ENCODE peak calls at places on chromosome 2, in seven cellular contexts. Q, N, K, H, B, T and W are unnamed samples.

GRCh38 chr2:11746807-11747459 is 501 bp downstream of the LPIN1 start:
- DNase-seq in Q (no peak), N (no peak), K (peak; percentile 26), H (peak; percentile 47), B (peak; percentile 57), T (peak; percentile 44), W (peak; percentile 40)

GRCh38 chr2:113216321-113216720 is 42.5 kb downstream of the PSD4 start:
- DNase-seq in Q (no peak), N (no peak), K (no peak), H (no peak), B (no peak), T (no peak), W (no peak)

GRCh38 chr2:23430263-23430662 is 45.3 kb downstream of the KLHL29 start:
- DNase-seq in Q (no peak), N (no peak), K (peak; percentile 94), H (peak; percentile 45), B (no peak), T (no peak), W (no peak)

GRCh38 chr2:127589358-127589757 is 53.9 kb downstream of the MYO7B start:
- DNase-seq in Q (no peak), N (no peak), K (no peak), H (no peak), B (no peak), T (no peak), W (no peak)

GRCh38 chr2:127080941-127081769 is 25.8 kb downstream of the BIN1 start:
- DNase-seq in Q (no peak), N (no peak), K (no peak), H (no peak), B (no peak), T (no peak), W (peak; percentile 60)

GRCh38 chr2:238202326-238203103 is 980 bp downstream of the ILKAP start:
- DNase-seq in Q (no peak), N (no peak), K (peak; percentile 18), H (no peak), B (no peak), T (peak; percentile 39), W (no peak)

GRCh38 chr2:173184031-173185004 is 108.7 kb downstream of the MAP3K20 start:
- DNase-seq in Q (peak; percentile 63), N (peak; percentile 75), K (peak; percentile 99), H (peak; percentile 98), B (no peak), T (no peak), W (peak; percentile 91)

GRCh38 chr2:30465171-30465545 is 18.1 kb downstream of the LCLAT1 start:
- DNase-seq in Q (no peak), N (no peak), K (no peak), H (no peak), B (no peak), T (no peak), W (no peak)

GRCh38 chr2:55338268-55338667 is 69.2 kb upstream of the MTIF2 start:
- DNase-seq in Q (no peak), N (no peak), K (peak; percentile 10), H (no peak), B (no peak), T (no peak), W (no peak)

GRCh38 chr2:207782238-207783030 is 12.7 kb upstream of the FZD5 start:
- DNase-seq in Q (no peak), N (no peak), K (no peak), H (peak; percentile 26), B (peak; percentile 92), T (no peak), W (no peak)

GRCh38 chr2:64179582-64180321 is 35.5 kb upstream of the PELI1 start:
- DNase-seq in Q (no peak), N (no peak), K (no peak), H (no peak), B (no peak), T (peak; percentile 75), W (no peak)

GRCh38 chr2:151264157-151264835 is 2.6 kb upstream of the RBM43 start:
- DNase-seq in Q (no peak), N (no peak), K (no peak), H (no peak), B (peak; percentile 58), T (no peak), W (no peak)
- H3K4me2 ChIP-seq in Q (no peak overlapping the region), N (no peak overlapping the region), K (no peak overlapping the region), H (no peak overlapping the region), B (peak overlapping the region; percentile 0), T (no peak overlapping the region), W (no peak overlapping the region)

GRCh38 chr2:69007169-69007568 is 5.8 kb upstream of the ANTXR1 start:
- DNase-seq in Q (no peak), N (no peak), K (no peak), H (no peak), B (no peak), T (no peak), W (no peak)

GRCh38 chr2:69003731-69004130 is 9.2 kb upstream of the ANTXR1 start:
- DNase-seq in Q (no peak), N (no peak), K (no peak), H (no peak), B (no peak), T (no peak), W (no peak)

GRCh38 chr2:69011611-69012157 is 1.3 kb upstream of the ANTXR1 start:
- DNase-seq in Q (no peak), N (no peak), K (no peak), H (no peak), B (peak; percentile 24), T (no peak), W (no peak)

GRCh38 chr2:69010437-69011194 is 2.4 kb upstream of the ANTXR1 start:
- DNase-seq in Q (no peak), N (no peak), K (no peak), H (peak; percentile 46), B (no peak), T (no peak), W (peak; percentile 8)

DNA sequence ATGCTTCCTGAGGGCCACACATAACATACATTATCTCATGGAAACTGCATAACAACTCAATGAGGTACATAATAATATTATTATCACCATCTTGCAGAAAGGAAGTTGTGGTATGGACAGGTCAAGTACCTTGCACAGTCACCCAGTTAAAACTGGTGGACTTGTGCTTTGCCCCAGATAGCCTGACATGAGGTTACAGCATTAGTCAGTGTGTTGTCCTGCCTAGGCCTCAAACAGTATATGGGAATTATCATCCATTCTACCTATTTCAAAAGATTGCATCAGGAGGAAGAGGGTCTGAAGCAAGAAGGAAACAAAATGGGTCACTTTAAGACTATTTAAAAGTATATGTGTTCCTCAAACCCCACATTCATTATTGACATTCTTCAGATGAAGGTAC is 5.4 kb upstream of the ANTXR1 start:
- DNase-seq in Q (no peak), N (no peak), K (no peak), H (no peak), B (no peak), T (no peak), W (no peak)
- H2AFZ ChIP-seq in Q (no peak overlapping the region), N (no peak overlapping the region), K (no peak overlapping the region), H (no peak overlapping the region), B (no peak overlapping the region), T (no peak overlapping the region), W (no peak overlapping the region)

DNA sequence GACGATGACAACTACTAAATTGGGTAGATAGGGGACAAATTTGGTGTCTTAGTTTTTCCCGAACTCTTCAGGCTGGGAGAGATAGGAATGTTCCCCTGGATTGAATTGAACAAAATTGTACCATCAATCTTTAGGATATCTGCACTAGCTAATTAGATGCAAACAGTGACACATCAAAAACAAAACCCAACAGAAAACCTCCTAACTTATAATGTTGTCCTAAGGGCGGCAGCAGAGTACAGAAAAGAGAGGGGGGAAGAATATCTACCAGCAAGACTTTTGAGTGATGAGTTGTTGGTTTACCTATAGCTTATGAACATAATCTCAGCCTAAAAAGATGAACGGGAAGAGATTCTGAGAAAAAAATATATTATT is 342.9 kb downstream of the INSIG2 start:
- DNase-seq in Q (no peak), N (no peak), K (peak; percentile 59), H (peak; percentile 46), B (no peak), T (no peak), W (no peak)
- TF ChIP-seq EZH2 in Q (no peak), N (no peak), K (no peak), H (no peak), B (no peak), T (no peak), W (no peak)

DNA sequence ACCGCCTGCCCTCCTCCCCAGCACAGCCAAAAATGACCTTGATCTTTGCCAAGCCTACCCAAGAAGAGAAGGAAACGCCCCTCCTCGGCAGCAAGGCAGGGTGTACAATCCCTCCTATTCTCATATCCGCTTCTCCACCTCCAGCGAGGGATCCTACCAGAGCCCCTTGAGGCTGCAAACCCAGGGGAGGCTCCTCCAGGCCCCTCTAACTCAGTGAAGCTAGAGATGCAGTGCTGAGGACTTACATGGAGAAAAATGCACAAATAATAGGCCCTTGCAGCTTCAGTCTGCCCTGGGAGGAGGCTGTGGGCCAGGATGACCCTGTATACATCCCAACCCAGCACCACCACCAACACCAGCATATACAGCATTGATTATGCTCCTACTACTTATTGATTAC is 46.9 kb upstream of the POMC start:
- DNase-seq in Q (no peak), N (no peak), K (no peak), H (no peak), B (no peak), T (no peak), W (no peak)
- H3K4me2 ChIP-seq in Q (no peak overlapping the region), N (no peak overlapping the region), K (peak overlapping the region; percentile 88), H (no peak overlapping the region), B (no peak overlapping the region), T (no peak overlapping the region), W (no peak overlapping the region)

DNA sequence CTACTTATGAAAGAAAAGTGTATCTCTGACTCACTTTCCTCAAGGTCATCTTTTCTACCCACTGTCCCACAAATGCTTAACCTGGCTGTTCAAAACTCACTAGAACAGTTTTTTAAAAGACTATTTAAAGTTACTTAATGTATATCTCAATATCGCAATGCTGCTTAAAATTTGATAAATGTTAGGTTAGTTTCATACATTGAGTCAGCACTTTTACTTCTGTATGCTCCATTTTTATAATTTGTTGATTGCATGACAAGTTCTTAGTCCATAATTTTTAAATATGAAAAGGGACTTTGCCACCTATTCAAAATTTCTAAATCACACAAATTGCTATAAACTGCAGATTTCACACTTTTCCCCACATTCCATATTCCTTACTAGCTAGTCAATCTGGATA is 231.7 kb upstream of the SLC39A10 start:
- DNase-seq in Q (no peak), N (no peak), K (no peak), H (no peak), B (no peak), T (no peak), W (no peak)
- H2AFZ ChIP-seq in Q (no peak overlapping the region), N (no peak overlapping the region), K (no peak overlapping the region), H (no peak overlapping the region), B (no peak overlapping the region), T (no peak overlapping the region), W (no peak overlapping the region)

GRCh38 chr2:172088245-172089004 is 3.1 kb downstream of the DLX1 start:
- DNase-seq in Q (no peak), N (no peak), K (no peak), H (no peak), B (no peak), T (no peak), W (no peak)
- TF ChIP-seq EZH2 in Q (peak; percentile 64), N (no peak), K (peak; percentile 85), H (no peak), B (peak; percentile 88), T (no peak), W (no peak)